ENCODE peak calls at places on chromosome 10, in five cellular contexts. E is GM23338, P is GM12878, L is HepG2, D is K562. B is an unnamed sample.

GRCh38 chr10:88039496-88040200 is 176.2 kb downstream of the PTEN start:
- DNase-seq in L (no peak), P (no peak), E (no peak), D (no peak), B (peak)

GRCh38 chr10:110980807-110981206 is 61.4 kb downstream of the SHOC2 start:
- DNase-seq in L (no peak), P (no peak), D (no peak), E (no peak), B (no peak)

GRCh38 chr10:18753496-18753895 is 94.3 kb downstream of the ARL5B start:
- DNase-seq in P (no peak), E (no peak), L (no peak), D (no peak), B (no peak)

GRCh38 chr10:35574924-35575352 is 30.2 kb upstream of the GJD4 start:
- DNase-seq in L (no peak), E (peak), D (peak), P (no peak), B (no peak)

GRCh38 chr10:1180836-1181235 is 124.7 kb downstream of the WDR37 start:
- DNase-seq in E (peak), D (no peak), L (no peak), P (no peak), B (peak)

GRCh38 chr10:129851941-129852650 is 112.0 kb downstream of the EBF3 start:
- DNase-seq in D (no peak), P (no peak), L (no peak), E (no peak), B (no peak)

GRCh38 chr10:86969421-86970041 is 1.2 kb downstream of the ADIRF start:
- DNase-seq in L (no peak), P (no peak), E (no peak), D (no peak), B (no peak)

GRCh38 chr10:102868976-102869289 is 337 bp upstream of the AS3MT start:
- DNase-seq in P (no peak), L (no peak), E (peak), D (no peak), B (no peak)

GRCh38 chr10:131855396-131855762 is 45.4 kb upstream of the PPP2R2D start:
- DNase-seq in D (no peak), L (no peak), E (no peak), P (no peak), B (no peak)

GRCh38 chr10:127815147-127815546 is 77.6 kb downstream of the CLRN3 start:
- DNase-seq in P (no peak), E (peak), L (no peak), D (no peak), B (no peak)

GRCh38 chr10:114402233-114402632 is 2.1 kb downstream of the AFAP1L2 start:
- DNase-seq in D (no peak), L (no peak), E (no peak), P (no peak), B (no peak)

GRCh38 chr10:14523286-14523685 is 192.6 kb upstream of the FRMD4A start:
- DNase-seq in P (no peak), E (no peak), L (no peak), D (no peak), B (no peak)

GRCh38 chr10:97454330-97455036 is 8.5 kb downstream of the ZDHHC16 start:
- DNase-seq in L (no peak), D (no peak), P (no peak), E (no peak), B (no peak)

GRCh38 chr10:119412831-119413737 is 129.4 kb downstream of the RGS10 start:
- DNase-seq in P (no peak), D (no peak), E (peak), L (peak), B (no peak)

GRCh38 chr10:91567815-91568214 is 65.1 kb downstream of the PPP1R3C start:
- DNase-seq in E (no peak), P (no peak), D (no peak), L (no peak), B (no peak)

GRCh38 chr10:110008518-110009339 is 945 bp downstream of the ADD3 start:
- DNase-seq in P (no peak), L (peak), D (peak), E (peak), B (peak)

GRCh38 chr10:6722616-6723004 is 142.5 kb upstream of the PRKCQ start:
- DNase-seq in L (no peak), D (no peak), P (no peak), E (no peak), B (peak)

GRCh38 chr10:88466786-88467185 is 116.3 kb downstream of the RNLS start:
- DNase-seq in P (no peak), E (no peak), D (no peak), L (no peak), B (no peak)

GRCh38 chr10:22736134-22736533 is 21.8 kb upstream of the PIP4K2A start:
- DNase-seq in L (no peak), D (peak), P (no peak), E (no peak), B (no peak)

GRCh38 chr10:5906651-5907050 is 16.6 kb downstream of the FBH1 start:
- DNase-seq in L (no peak), P (no peak), D (no peak), E (no peak), B (no peak)

GRCh38 chr10:29200280-29200679 is 88.6 kb upstream of the LYZL1 start:
- DNase-seq in P (no peak), L (no peak), D (no peak), E (no peak), B (no peak)

GRCh38 chr10:132311338-132311939 is 3.7 kb upstream of the STK32C start:
- DNase-seq in L (peak), D (peak), E (peak), P (no peak), B (peak)

GRCh38 chr10:114486938-114487814 is 82.9 kb upstream of the AFAP1L2 start:
- DNase-seq in L (peak), D (no peak), E (no peak), P (no peak), B (peak)

GRCh38 chr10:218753-219152 is 83.5 kb downstream of the ZMYND11 start:
- DNase-seq in L (no peak), D (no peak), P (no peak), E (no peak), B (no peak)

GRCh38 chr10:408223-408622 is 273.0 kb downstream of the ZMYND11 start:
- DNase-seq in E (no peak), P (no peak), D (no peak), L (no peak), B (no peak)

GRCh38 chr10:71985542-71986250 is 21.5 kb downstream of the CHST3 start:
- DNase-seq in P (peak), D (no peak), L (no peak), E (no peak), B (no peak)

GRCh38 chr10:127293640-127294039 is 97.2 kb upstream of the INSYN2A start:
- DNase-seq in D (no peak), E (no peak), L (no peak), P (no peak), B (no peak)

GRCh38 chr10:90148121-90148855 is 446.9 kb downstream of the KIF20B start:
- DNase-seq in E (peak), P (no peak), L (peak), D (no peak), B (no peak)

GRCh38 chr10:50244201-50244600 is 7.1 kb downstream of the ASAH2 start:
- DNase-seq in D (no peak), E (no peak), P (no peak), L (no peak), B (no peak)

GRCh38 chr10:119539359-119539651 is 3.2 kb downstream of the RGS10 start:
- DNase-seq in P (no peak), D (no peak), E (no peak), L (no peak), B (no peak)

GRCh38 chr10:14617125-14617524 is 157.6 kb downstream of the FAM107B start:
- DNase-seq in P (no peak), D (no peak), L (no peak), E (no peak), B (no peak)

GRCh38 chr10:98340261-98340675 is 72.3 kb upstream of the LOXL4 start:
- DNase-seq in P (peak), E (no peak), L (no peak), D (no peak), B (no peak)

GRCh38 chr10:29862926-29863614 is 196.3 kb downstream of the JCAD start:
- DNase-seq in D (no peak), E (no peak), P (no peak), L (no peak), B (no peak)

GRCh38 chr10:43407576-43408330 is 1.2 kb downstream of the HNRNPF start:
- DNase-seq in L (peak), E (peak), P (no peak), D (peak), B (peak)

GRCh38 chr10:124622866-124623536 is 121.2 kb downstream of the FAM53B start:
- DNase-seq in P (no peak), E (no peak), D (no peak), L (no peak), B (no peak)

GRCh38 chr10:124624006-124624405 is 120.2 kb downstream of the FAM53B start:
- DNase-seq in L (no peak), E (no peak), D (no peak), P (no peak), B (no peak)

GRCh38 chr10:124625831-124626238 is 118.3 kb downstream of the FAM53B start:
- DNase-seq in P (no peak), L (no peak), D (no peak), E (no peak), B (no peak)

GRCh38 chr10:124624456-124624855 is 119.7 kb downstream of the FAM53B start:
- DNase-seq in P (no peak), L (no peak), D (no peak), E (no peak), B (no peak)

DNA sequence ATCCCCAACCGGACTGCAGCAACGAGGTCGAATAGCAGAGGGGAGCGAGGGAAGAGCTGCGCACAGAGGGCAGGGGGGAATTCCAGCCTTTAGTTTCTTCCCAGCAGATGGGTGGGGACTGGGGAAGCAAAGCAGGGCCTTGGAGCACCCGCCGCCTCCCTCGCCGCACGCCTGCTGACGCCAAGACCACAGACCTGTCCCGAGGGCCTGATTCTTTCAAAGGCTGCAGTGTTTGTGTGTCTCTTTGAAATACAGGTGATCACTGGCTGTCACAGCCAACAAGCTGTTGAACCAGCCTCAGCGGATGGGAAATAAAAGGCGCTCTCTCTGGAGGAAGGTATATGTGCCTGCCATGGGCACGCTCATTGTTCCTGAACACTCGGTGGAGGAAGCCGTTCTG is 119.3 kb downstream of the FAM53B start:
- DNase-seq in D (no peak), E (no peak), P (no peak), L (no peak), B (no peak)
- TF ChIP-seq JUNB in D (no peak), E (no peak), P (no peak), L (no peak), B (no peak)

GRCh38 chr10:122352817-122353525 is 21.5 kb upstream of the PLEKHA1 start:
- DNase-seq in P (no peak), D (no peak), E (no peak), L (peak), B (no peak)
- TF ChIP-seq JUNB in P (no peak), D (no peak), E (no peak), L (no peak), B (no peak)

DNA sequence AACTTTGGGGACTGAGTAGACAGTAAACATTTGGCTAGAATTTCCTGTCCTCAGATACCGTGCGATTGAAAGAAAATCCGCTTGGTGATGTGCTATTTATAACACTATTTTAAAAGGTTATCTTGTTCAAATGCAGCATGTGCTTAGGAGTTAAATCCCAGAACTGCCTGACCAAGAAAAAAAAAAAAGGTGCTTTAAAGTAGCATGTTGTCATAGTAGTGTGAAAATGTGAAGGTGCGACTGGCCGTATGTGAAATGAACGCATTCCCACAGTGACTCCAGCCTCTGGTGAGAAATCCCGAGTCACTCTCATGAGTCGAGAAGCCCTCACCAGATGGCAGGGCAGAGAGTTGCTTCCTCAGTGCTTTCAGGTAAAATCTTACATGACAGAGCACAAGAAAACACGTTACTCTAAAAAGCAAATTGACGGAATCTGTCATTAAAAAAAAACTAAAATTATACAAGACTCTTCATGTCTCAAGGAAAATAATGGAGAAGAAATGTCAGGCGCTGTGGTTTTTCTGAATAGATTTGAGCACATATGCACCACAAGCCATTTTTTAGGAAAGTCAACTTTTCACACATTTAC is 18.4 kb upstream of the KLF6 start:
- DNase-seq in E (no peak), L (no peak), D (peak), P (no peak), B (peak)
- TF ChIP-seq JUNB in E (no peak), L (no peak), D (no peak), P (no peak), B (no peak)

GRCh38 chr10:78316451-78316931 is 282.8 kb downstream of the RPS24 start:
- DNase-seq in E (no peak), L (no peak), D (no peak), P (no peak), B (no peak)
- TF ChIP-seq JUNB in E (no peak), L (no peak), D (no peak), P (no peak), B (no peak)

DNA sequence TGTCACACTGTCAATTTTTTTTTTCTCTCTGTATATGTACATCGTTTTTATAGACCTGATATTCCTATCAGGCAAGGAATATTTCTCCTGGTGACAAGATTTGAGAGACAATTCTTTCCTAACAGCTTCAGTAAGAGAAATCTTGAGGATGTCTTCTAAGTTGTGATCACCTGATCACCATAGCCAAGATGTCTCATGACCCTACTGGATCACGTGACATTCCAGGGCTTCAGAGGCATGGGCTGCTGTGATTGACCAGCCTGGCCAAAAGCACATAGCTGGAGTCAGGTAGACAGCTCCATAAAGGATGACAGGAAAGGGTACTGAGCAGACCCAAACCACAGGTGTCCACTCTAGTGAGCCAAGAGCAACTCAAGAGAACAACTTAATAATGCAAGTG is 444.9 kb downstream of the SORCS3 start:
- DNase-seq in L (no peak), D (no peak), E (no peak), P (no peak), B (no peak)
- TF ChIP-seq JUNB in L (no peak), D (no peak), E (no peak), P (no peak), B (no peak)

GRCh38 chr10:124791378-124792348 is at the start of gene EEF1AKMT2:
- DNase-seq in P (peak), D (peak), E (peak), L (peak), B (peak)
- TF ChIP-seq JUNB in P (no peak), D (no peak), E (no peak), L (no peak), B (no peak)

DNA sequence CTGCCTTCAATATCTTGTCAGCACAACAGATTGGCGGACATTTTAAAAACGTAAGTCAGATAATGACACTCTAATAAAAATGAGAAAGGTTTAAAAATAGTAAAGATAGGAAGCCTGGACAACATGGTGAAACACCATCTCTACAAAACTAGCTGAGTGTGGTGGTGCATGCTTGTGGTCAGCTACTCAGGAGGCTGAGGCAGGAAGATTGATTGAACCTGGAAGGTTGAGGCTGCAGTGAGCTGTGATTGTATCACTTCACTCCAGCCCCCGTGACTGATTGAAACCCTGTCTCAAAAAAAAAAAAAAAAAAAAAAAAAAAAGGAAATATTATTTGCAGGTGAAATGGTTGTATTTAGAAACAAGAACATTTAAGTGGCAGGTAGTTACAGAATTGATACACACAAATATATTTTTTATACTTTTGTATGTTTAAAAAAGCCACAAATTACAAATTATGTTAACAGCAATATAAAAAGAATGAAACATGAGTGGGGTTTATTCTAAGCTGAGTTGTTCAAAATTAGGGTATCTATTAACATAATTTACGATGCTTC is 141.9 kb downstream of the ADK start:
- DNase-seq in L (no peak), P (no peak), D (no peak), E (no peak), B (no peak)
- TF ChIP-seq JUNB in L (no peak), P (no peak), D (no peak), E (no peak), B (no peak)

DNA sequence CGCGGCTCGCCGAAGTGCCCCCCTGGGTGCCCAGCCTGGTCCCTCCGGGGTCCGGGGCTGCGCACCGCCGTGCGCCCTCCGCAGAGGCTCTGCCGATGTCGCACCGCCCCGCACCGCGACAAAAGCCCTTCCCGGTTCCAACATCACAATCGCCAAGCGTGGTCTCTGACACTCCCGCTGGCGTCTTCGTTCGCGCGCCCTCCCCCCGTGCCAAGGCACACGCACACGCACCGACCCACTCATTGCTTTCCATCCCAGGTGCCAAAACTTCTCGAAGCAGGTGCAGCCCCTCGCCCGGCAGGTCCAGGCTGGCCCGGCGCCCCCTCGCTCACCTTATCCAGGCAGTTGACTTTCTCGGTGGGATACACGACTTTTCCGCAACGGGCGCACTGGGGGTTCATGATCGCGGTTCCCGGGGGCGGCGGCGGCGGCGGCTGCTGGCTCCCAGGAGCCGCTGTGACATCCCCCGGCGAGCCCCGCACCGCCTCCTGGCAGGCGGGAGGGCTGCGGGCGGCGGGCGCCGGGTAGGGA is 276.4 kb upstream of the NEBL start:
- DNase-seq in E (peak), D (no peak), L (no peak), P (no peak), B (no peak)
- TF ChIP-seq JUNB in E (no peak), D (no peak), L (no peak), P (no peak), B (no peak)

GRCh38 chr10:34163075-34163905 is 651.8 kb downstream of the PARD3 start:
- DNase-seq in E (no peak), P (no peak), L (no peak), D (peak), B (no peak)
- TF ChIP-seq JUNB in E (no peak), P (no peak), L (no peak), D (no peak), B (no peak)